ENCODE peak calls at places on chromosomes 1 and 21, in eight cellular contexts. C, Z, M, N, J, K, U and L are unnamed samples.

GRCh38 chr21:38322551-38322950 is 65.8 kb downstream of the KCNJ15 start:
- DNase-seq in K (no peak), N (no peak), J (no peak), M (peak), U (peak), C (no peak), Z (no peak), L (no peak)

GRCh38 chr1:53956308-53957168 is 10.4 kb downstream of the LRRC42 start:
- DNase-seq in M (no peak), K (no peak), C (no peak), U (no peak), Z (no peak), J (no peak), N (no peak), L (no peak)

GRCh38 chr21:30216041-30216723 is at the start of gene CLDN8:
- DNase-seq in K (no peak), Z (no peak), U (no peak), N (peak), C (no peak), J (no peak), M (no peak), L (no peak)

GRCh38 chr1:94526152-94526551 is 15.4 kb downstream of the F3 start:
- DNase-seq in M (peak), J (no peak), N (no peak), U (no peak), K (no peak), C (no peak), Z (no peak), L (no peak)

GRCh38 chr1:24341260-24341659 is 22.1 kb downstream of the GRHL3 start:
- DNase-seq in U (no peak), Z (no peak), C (no peak), M (no peak), N (no peak), J (no peak), K (no peak), L (no peak)

GRCh38 chr1:41768538-41768937 is 150.2 kb downstream of the HIVEP3 start:
- DNase-seq in N (no peak), U (no peak), J (peak), M (no peak), Z (no peak), K (no peak), C (no peak), L (no peak)

GRCh38 chr21:29258626-29259335 is 39.9 kb upstream of the BACH1 start:
- DNase-seq in K (no peak), N (peak), U (peak), J (no peak), Z (no peak), M (peak), C (no peak), L (no peak)

GRCh38 chr1:170041423-170042207 is 32.9 kb downstream of the KIFAP3 start:
- DNase-seq in K (no peak), N (no peak), C (no peak), U (no peak), Z (no peak), M (no peak), J (no peak), L (no peak)

GRCh38 chr1:54763814-54764131 is 550 bp downstream of the PARS2 start:
- DNase-seq in N (peak), M (no peak), U (no peak), Z (no peak), C (no peak), K (no peak), J (no peak), L (no peak)

GRCh38 chr1:1911390-1912041 is 3.5 kb upstream of the CALML6 start:
- DNase-seq in C (no peak), J (no peak), N (no peak), K (no peak), Z (no peak), U (no peak), M (no peak), L (no peak)

GRCh38 chr1:30256911-30257310 is 466.5 kb downstream of the MATN1 start:
- DNase-seq in K (no peak), M (no peak), N (no peak), C (no peak), J (no peak), U (no peak), Z (no peak), L (no peak)

GRCh38 chr1:145979746-145980435 is 15.4 kb downstream of the POLR3GL start:
- DNase-seq in J (no peak), Z (no peak), N (no peak), C (no peak), M (no peak), U (no peak), K (peak), L (peak)

GRCh38 chr1:202961220-202961880 is 3.2 kb upstream of the ADIPOR1 start:
- DNase-seq in K (no peak), Z (no peak), C (no peak), M (no peak), U (no peak), N (no peak), J (no peak), L (no peak)

GRCh38 chr1:204442376-204443259 is 31.0 kb upstream of the PPP1R15B start:
- DNase-seq in C (no peak), U (no peak), J (no peak), Z (no peak), N (no peak), K (no peak), M (no peak), L (no peak)

GRCh38 chr1:219518168-219518905 is 94.6 kb downstream of the ZC3H11B start:
- DNase-seq in Z (no peak), N (peak), M (peak), K (no peak), C (no peak), U (peak), J (no peak), L (no peak)

GRCh38 chr1:10776206-10776905 is 20.1 kb downstream of the CASZ1 start:
- DNase-seq in Z (no peak), J (no peak), N (peak), K (no peak), U (no peak), C (no peak), M (no peak), L (peak)

GRCh38 chr1:170678196-170678595 is 14.3 kb downstream of the PRRX1 start:
- DNase-seq in N (no peak), M (no peak), C (no peak), U (peak), K (no peak), Z (no peak), J (no peak), L (no peak)

GRCh38 chr1:231867607-231868006 is 241.0 kb downstream of the DISC1 start:
- DNase-seq in C (no peak), K (no peak), Z (no peak), U (no peak), J (no peak), M (peak), N (no peak), L (no peak)

GRCh38 chr1:115726161-115726560 is 42.4 kb downstream of the CASQ2 start:
- DNase-seq in U (no peak), N (no peak), C (no peak), M (no peak), Z (no peak), K (no peak), J (no peak), L (no peak)

GRCh38 chr1:45979778-45980176 is 152.7 kb downstream of the PIK3R3 start:
- DNase-seq in M (no peak), J (no peak), Z (no peak), C (no peak), N (no peak), U (no peak), K (no peak), L (no peak)

GRCh38 chr1:147600119-147601111 is 59.1 kb downstream of the BCL9 start:
- DNase-seq in N (no peak), Z (peak), K (no peak), J (no peak), C (no peak), M (peak), U (no peak), L (no peak)

GRCh38 chr1:233935277-233935868 is 30.9 kb downstream of the SLC35F3 start:
- DNase-seq in N (no peak), C (no peak), Z (no peak), K (no peak), M (no peak), J (no peak), U (no peak), L (no peak)

GRCh38 chr1:201877877-201878339 is 10.8 kb upstream of the SHISA4 start:
- DNase-seq in J (peak), U (no peak), C (no peak), M (peak), N (peak), Z (no peak), K (no peak), L (no peak)

GRCh38 chr1:161089251-161089924 is at the start of gene NECTIN4:
- DNase-seq in J (peak), U (no peak), N (peak), Z (no peak), K (no peak), C (peak), M (no peak), L (peak)

GRCh38 chr1:161119379-161120061 is 1.6 kb downstream of the NIT1 start:
- DNase-seq in Z (no peak), C (no peak), J (no peak), K (peak), N (peak), U (no peak), M (peak), L (no peak)

GRCh38 chr1:232380131-232380530 is 249.8 kb downstream of the SIPA1L2 start:
- DNase-seq in K (no peak), J (no peak), M (no peak), U (no peak), N (no peak), Z (no peak), C (no peak), L (no peak)

GRCh38 chr1:233714631-233715217 is 100.8 kb downstream of the KCNK1 start:
- DNase-seq in U (no peak), C (no peak), N (no peak), Z (no peak), M (no peak), K (no peak), J (no peak), L (peak)

GRCh38 chr1:43448955-43449707 is 4.6 kb downstream of the HYI start:
- DNase-seq in C (no peak), Z (no peak), U (no peak), N (no peak), K (no peak), M (no peak), J (no peak), L (no peak)

GRCh38 chr21:42513151-42513984 is at the start of gene SLC37A1:
- DNase-seq in U (no peak), M (peak), Z (no peak), J (peak), N (peak), C (peak), K (no peak), L (peak)

GRCh38 chr21:43737158-43737950 is 18.4 kb downstream of the PDXK start:
- DNase-seq in U (no peak), N (no peak), K (no peak), C (no peak), M (no peak), Z (no peak), J (no peak), L (no peak)

GRCh38 chr1:113879459-113880038 is 7.8 kb downstream of the BCL2L15 start:
- DNase-seq in K (no peak), U (no peak), N (no peak), J (no peak), M (no peak), Z (no peak), C (no peak), L (no peak)
- TF ChIP-seq CTCF in K (no peak), U (no peak), N (no peak), J (no peak), M (no peak), Z (no peak), C (no peak), L (no peak)

GRCh38 chr1:59703918-59704378 is 110.8 kb upstream of the HOOK1 start:
- DNase-seq in Z (no peak), C (no peak), N (no peak), J (no peak), K (no peak), U (no peak), M (no peak), L (no peak)
- TF ChIP-seq CTCF in Z (no peak), C (no peak), N (no peak), J (no peak), K (no peak), U (no peak), M (no peak), L (no peak)

DNA sequence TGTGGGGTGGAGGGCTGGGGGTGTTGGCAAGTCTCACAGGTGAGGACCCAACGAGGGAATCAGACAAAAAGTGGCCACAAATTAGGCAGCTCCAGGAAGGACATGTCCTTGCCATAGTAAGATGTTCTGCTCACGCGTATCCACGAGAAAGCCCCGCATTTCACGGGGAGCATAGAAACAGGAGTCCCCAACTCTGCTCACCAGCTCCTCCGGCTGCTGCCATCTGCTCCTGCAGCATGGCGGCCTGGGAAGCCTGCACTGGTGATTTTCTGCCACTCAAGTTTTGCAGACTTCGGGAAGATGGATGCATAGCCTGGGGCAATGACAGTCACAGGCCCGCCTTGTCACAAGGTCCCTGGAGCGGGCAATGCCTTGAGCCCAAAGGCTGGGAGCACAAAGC is 9.3 kb downstream of the TCP10L start:
- DNase-seq in N (no peak), J (no peak), M (no peak), C (no peak), U (no peak), K (no peak), Z (no peak), L (no peak)
- TF ChIP-seq CTCF in N (no peak), J (no peak), M (no peak), C (no peak), U (no peak), K (no peak), Z (no peak), L (no peak)

GRCh38 chr1:117680316-117681002 is 74.6 kb downstream of the TENT5C start:
- DNase-seq in M (no peak), K (no peak), J (no peak), N (no peak), Z (no peak), C (no peak), U (no peak), L (no peak)

GRCh38 chr1:117679868-117680267 is 74.0 kb downstream of the TENT5C start:
- DNase-seq in N (no peak), K (no peak), C (no peak), M (no peak), U (no peak), J (no peak), Z (no peak), L (no peak)

GRCh38 chr1:117682372-117682771 is 76.5 kb downstream of the TENT5C start:
- DNase-seq in Z (no peak), K (no peak), M (no peak), C (no peak), U (no peak), J (peak), N (no peak), L (no peak)

GRCh38 chr1:117679299-117679698 is 73.5 kb downstream of the TENT5C start:
- DNase-seq in M (no peak), Z (no peak), K (no peak), J (no peak), U (no peak), N (no peak), C (no peak), L (no peak)

GRCh38 chr1:117681093-117681950 is 75.5 kb downstream of the TENT5C start:
- DNase-seq in C (no peak), M (no peak), U (no peak), K (no peak), Z (no peak), J (no peak), N (no peak), L (no peak)
- TF ChIP-seq CTCF in C (no peak), M (no peak), U (no peak), K (no peak), Z (no peak), J (no peak), N (no peak), L (no peak)

GRCh38 chr1:182913401-182913800 is 39.6 kb downstream of the SHCBP1L start:
- DNase-seq in N (no peak), K (no peak), U (no peak), J (no peak), C (no peak), Z (no peak), M (no peak), L (no peak)

GRCh38 chr1:182905321-182905720 is 47.6 kb downstream of the SHCBP1L start:
- DNase-seq in N (no peak), C (no peak), U (no peak), J (no peak), M (no peak), K (no peak), Z (no peak), L (no peak)

GRCh38 chr1:182909578-182909977 is 43.4 kb downstream of the SHCBP1L start:
- DNase-seq in U (no peak), M (no peak), C (no peak), K (no peak), N (no peak), J (no peak), Z (no peak), L (no peak)

DNA sequence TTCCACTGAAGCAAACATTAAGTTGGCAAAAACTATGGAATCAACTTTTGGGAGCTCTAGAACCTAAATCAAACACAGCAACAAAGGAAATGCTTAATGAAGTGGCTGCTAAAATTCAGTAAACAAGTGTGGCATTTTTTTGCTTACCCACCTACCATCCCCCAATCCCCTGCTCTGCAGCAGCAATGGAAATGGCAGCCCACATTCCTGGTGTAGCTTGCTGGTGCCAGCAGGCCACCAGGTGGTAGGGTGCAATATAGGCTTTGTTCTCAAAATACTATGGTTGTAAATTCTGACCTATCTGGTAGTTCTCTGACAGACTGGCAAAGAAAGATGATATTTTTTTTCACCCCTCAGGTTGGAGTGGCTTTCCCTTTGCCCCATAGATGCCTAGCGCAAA is 42.8 kb downstream of the SHCBP1L start:
- DNase-seq in N (no peak), J (no peak), U (no peak), K (no peak), C (no peak), Z (no peak), M (no peak), L (no peak)
- TF ChIP-seq CTCF in N (no peak), J (no peak), U (no peak), K (no peak), C (no peak), Z (no peak), M (no peak), L (no peak)

DNA sequence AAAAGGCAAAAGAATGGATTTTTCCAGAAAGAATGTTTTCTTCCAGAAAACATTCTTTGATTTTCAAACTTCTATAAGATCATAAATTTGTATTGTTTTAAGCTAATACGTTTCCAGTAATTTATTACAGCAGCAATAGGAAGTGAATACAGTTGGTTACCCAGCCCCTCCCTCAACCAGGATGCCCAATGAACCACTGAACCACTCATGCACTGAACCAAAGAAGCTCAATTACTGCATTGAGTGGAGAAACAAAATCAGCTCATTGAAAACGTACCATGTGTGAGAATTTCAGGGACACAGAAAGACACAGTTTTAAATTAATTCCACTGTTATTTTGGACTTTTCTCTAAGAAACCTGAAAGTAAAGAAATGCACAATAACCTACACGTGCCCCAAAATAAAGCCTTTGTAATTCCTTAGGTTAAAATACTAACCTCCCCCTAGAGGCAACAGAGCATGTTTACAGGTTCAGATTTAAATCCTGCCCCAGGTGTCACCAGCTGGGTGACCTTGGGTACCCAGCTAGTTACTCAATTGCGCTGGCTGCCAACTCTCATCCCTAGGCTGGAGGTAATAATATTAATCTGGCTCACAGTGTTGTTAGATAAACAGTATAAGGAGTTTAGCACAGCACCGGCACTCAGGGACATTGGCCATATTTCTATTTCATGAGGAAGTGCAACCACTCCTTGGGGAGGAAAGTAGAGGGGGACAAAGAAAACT is 111.7 kb downstream of the NMNAT2 start:
- DNase-seq in U (no peak), C (no peak), N (no peak), Z (no peak), M (no peak), J (no peak), K (no peak), L (no peak)
- TF ChIP-seq CTCF in U (peak), C (peak), N (peak), Z (no peak), M (peak), J (peak), K (no peak), L (no peak)